ENCODE peak calls at places on chromosomes 12 and 14, in six cellular contexts. P, H, X, S, U and B are unnamed samples.

GRCh38 chr14:68704736-68705720 is 87.8 kb downstream of the ZFP36L1 start:
- DNase-seq in H (no peak), S (no peak), P (no peak), X (no peak), U (no peak), B (peak)

GRCh38 chr14:77301103-77301502 is 19.6 kb downstream of the POMT2 start:
- DNase-seq in X (peak), U (peak), S (peak), H (peak), P (peak), B (peak)

GRCh38 chr12:97927991-97928390 is 465.4 kb downstream of the RMST start:
- DNase-seq in U (no peak), X (no peak), S (no peak), P (no peak), H (no peak), B (no peak)

GRCh38 chr12:38162013-38162412 is 154.6 kb upstream of the ALG10B start:
- DNase-seq in U (no peak), S (no peak), H (no peak), X (no peak), P (no peak), B (no peak)

GRCh38 chr14:96564389-96564788 is 62.2 kb downstream of the PAPOLA start:
- DNase-seq in X (no peak), P (no peak), U (no peak), H (no peak), S (no peak), B (no peak)

GRCh38 chr14:50003213-50004021 is 110.5 kb downstream of the ARF6 start:
- DNase-seq in P (peak), S (peak), X (peak), H (peak), U (peak), B (peak)

GRCh38 chr12:96478011-96478410 is 11.4 kb upstream of the CFAP54 start:
- DNase-seq in P (no peak), U (no peak), H (no peak), X (no peak), S (no peak), B (no peak)

GRCh38 chr14:72810201-72810600 is 83.7 kb downstream of the DPF3 start:
- DNase-seq in P (no peak), U (no peak), S (no peak), X (no peak), H (no peak), B (no peak)

GRCh38 chr12:40444174-40444573 is 219.4 kb downstream of the LRRK2 start:
- DNase-seq in P (no peak), U (no peak), H (no peak), S (no peak), X (no peak), B (no peak)

GRCh38 chr14:69105326-69105725 is 47.6 kb downstream of the DCAF5 start:
- DNase-seq in S (no peak), P (no peak), H (no peak), U (no peak), X (no peak), B (no peak)

GRCh38 chr12:106086696-106087095 is 52.1 kb downstream of the NUAK1 start:
- DNase-seq in P (no peak), U (no peak), H (no peak), X (no peak), S (no peak), B (no peak)

GRCh38 chr12:106090586-106091411 is 48.0 kb downstream of the NUAK1 start:
- DNase-seq in P (no peak), U (no peak), S (no peak), H (peak), X (no peak), B (no peak)

GRCh38 chr12:106089935-106090334 is 48.8 kb downstream of the NUAK1 start:
- DNase-seq in P (no peak), H (no peak), X (no peak), U (no peak), S (no peak), B (no peak)

GRCh38 chr12:106091421-106091820 is 47.3 kb downstream of the NUAK1 start:
- DNase-seq in X (no peak), P (no peak), S (no peak), H (no peak), U (no peak), B (no peak)

DNA sequence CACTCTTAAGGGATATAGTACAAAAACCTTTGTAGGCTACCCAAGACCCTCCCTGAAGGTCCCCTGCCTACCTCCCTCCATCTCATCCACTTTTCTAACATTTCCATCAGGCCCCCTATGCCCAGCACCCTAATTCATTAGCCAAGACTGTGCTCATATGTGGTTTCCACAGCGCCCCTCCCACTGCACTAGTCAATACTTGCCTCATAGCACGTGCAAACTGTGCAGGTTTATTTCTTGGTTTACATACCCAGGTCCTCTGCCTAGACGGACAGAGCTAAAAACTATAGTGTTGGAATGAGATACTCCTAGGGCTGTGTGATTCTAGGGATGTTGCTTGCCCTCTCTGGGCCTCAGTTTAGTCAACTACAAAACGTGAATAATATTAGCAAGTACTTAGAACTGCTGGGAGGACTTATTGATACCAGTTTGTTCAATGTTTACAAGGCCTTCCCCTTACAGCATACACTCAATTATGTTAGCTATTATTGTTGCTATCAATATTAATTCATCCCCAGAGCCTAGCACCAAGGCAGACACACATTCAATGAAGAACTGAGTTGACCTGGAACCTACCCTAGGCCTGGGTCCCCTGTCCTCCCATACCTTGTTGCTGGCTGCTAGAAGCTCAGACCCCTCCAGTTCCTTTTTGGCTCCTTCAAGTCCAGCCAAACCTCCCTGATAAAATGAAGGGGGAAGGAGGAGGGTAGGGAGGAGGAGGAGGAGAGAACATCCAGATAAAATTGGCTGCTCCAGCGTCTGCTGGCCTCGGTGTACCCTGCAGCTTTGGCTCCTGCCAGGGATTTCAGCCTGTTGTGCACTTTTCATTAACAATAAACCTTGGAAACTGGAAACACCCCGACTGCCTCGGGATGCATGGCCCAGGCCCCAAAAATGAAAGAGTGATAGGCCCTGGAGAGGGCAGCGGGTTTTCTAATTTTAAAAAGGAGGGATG is 50.2 kb downstream of the NUAK1 start:
- DNase-seq in H (peak), U (no peak), P (no peak), S (no peak), X (no peak), B (no peak)
- H3K27ac ChIP-seq in H (peak), U (no peak), P (peak), S (no peak), X (no peak), B (peak)

GRCh38 chr12:12926571-12927071 is 25.3 kb downstream of the GPRC5D start:
- DNase-seq in X (no peak), U (no peak), P (no peak), S (no peak), H (no peak), B (no peak)

GRCh38 chr12:12930633-12931032 is 21.3 kb downstream of the GPRC5D start:
- DNase-seq in P (no peak), S (no peak), U (no peak), H (no peak), X (no peak), B (no peak)

GRCh38 chr12:12929696-12930095 is 22.3 kb downstream of the GPRC5D start:
- DNase-seq in P (no peak), X (no peak), U (no peak), S (no peak), H (no peak), B (no peak)

GRCh38 chr12:12925383-12925782 is 26.6 kb downstream of the GPRC5D start:
- DNase-seq in U (no peak), X (no peak), P (no peak), H (no peak), S (no peak), B (no peak)

GRCh38 chr12:12927211-12928079 is 24.5 kb downstream of the GPRC5D start:
- DNase-seq in H (peak), S (peak), P (peak), X (peak), U (peak), B (peak)
- TF ChIP-seq EP300 in H (no peak), S (no peak), P (no peak), X (no peak), U (no peak), B (no peak)

DNA sequence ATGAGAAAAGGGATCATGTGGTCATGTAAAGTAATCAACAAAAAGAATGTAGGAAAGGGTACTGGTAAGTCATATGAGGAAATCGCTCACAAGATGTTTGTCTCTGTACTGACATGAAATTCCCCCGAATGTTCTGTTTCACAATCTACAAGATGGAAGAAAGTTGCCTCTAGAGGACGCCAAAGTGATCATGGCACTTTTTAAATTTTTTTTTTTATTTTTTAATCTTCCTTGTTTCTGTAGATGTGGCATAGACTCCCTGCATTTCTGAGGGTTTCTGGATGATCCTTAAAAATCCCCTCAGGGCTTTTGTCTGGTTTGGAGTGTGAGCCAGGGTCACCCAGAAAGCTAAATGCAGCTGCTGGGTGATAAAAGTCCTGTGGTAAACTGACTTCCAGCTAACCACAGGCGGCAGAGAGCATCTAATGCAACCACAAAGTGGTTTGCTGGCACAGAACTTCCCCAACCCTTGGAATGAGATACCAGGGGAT is 393.6 kb downstream of the CCDC91 start:
- DNase-seq in P (no peak), H (no peak), U (no peak), X (no peak), S (no peak), B (no peak)
- TF ChIP-seq CTCF in P (no peak), H (no peak), U (peak), X (no peak), S (no peak), B (no peak)

DNA sequence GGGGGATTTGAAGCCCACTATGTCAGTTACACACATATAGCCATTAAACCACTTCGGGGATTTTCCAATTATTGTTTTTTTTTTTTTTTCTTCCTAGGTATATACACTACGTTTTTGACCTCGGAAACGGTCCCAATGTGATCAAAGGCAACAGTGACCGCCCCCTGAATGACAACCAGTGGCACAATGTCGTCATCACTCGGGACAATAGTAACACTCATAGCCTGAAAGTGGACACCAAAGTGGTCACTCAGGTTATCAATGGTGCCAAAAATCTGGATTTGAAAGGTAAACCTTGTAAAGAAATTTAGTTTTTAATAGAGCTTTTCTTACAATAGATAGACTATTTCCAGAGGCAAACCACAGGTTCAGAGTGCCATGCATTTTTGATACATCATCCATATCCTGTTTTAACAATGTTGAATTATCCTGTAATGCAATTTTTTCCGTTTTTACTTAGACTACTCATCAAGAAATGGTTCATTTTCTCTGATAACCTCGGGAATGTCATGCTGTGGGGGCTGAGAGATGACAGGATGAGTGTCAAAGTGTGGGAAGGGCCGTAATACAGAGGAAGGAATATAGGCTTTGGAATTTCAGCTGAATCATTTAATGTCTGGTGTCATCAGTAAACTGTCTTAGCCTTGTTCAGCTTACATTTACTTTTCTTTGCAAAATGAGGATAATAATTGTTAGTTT is 797.1 kb downstream of the NRXN3 start:
- DNase-seq in S (no peak), U (no peak), P (no peak), H (no peak), X (no peak), B (no peak)
- H3K27ac ChIP-seq in S (no peak), U (peak), P (no peak), H (no peak), X (no peak), B (no peak)

GRCh38 chr14:75277796-75278421 is 719 bp upstream of the FOS start:
- DNase-seq in S (no peak), U (no peak), H (no peak), P (no peak), X (no peak), B (no peak)

GRCh38 chr14:75280448-75280830 is 1.8 kb downstream of the FOS start:
- DNase-seq in X (no peak), U (no peak), P (no peak), S (no peak), H (no peak), B (peak)

GRCh38 chr14:75279739-75280447 is 1.3 kb downstream of the FOS start:
- DNase-seq in H (peak), X (peak), U (peak), P (no peak), S (no peak), B (peak)

GRCh38 chr14:75278422-75279152 is at the start of gene FOS:
- DNase-seq in P (peak), X (peak), S (peak), U (peak), H (peak), B (peak)

GRCh38 chr14:75279153-75279738 is 618 bp downstream of the FOS start:
- DNase-seq in P (peak), X (peak), S (no peak), U (peak), H (peak), B (peak)
- TF ChIP-seq EP300 in P (peak), X (peak), S (no peak), U (no peak), H (peak), B (peak)

DNA sequence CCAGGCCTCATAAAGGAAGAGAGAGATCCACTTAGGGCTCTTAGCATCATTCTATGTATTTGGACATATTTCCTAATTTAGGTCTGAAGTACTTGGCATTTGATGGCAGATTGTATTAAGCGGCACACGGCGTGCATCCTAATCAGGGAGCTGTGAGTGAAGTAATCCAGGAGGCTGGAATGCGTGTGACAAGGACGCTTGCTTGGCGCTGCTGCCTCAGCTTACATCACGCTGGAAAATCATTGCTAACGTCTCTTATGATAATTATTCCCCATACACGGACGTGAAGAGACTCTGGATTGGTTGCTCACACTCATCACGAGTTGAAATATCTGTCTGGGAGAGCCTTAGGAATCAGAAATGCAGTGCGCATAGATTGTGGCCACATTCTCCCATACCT is 85.3 kb downstream of the FBXW8 start:
- DNase-seq in S (no peak), H (no peak), X (no peak), P (no peak), U (no peak), B (no peak)
- TF ChIP-seq CTCF in S (no peak), H (no peak), X (no peak), P (no peak), U (no peak), B (no peak)

GRCh38 chr14:54398028-54398368 is 1.2 kb downstream of the CDKN3 start:
- DNase-seq in U (no peak), S (no peak), H (no peak), P (no peak), X (no peak), B (no peak)
- H3K27ac ChIP-seq in U (no peak), S (peak), H (no peak), P (no peak), X (peak), B (no peak)

GRCh38 chr14:36520601-36521525 is 831 bp upstream of the NKX2-1 start:
- DNase-seq in X (peak), P (no peak), U (peak), S (peak), H (no peak), B (no peak)
- TF ChIP-seq EP300 in X (no peak), P (no peak), U (no peak), S (no peak), H (no peak), B (no peak)

DNA sequence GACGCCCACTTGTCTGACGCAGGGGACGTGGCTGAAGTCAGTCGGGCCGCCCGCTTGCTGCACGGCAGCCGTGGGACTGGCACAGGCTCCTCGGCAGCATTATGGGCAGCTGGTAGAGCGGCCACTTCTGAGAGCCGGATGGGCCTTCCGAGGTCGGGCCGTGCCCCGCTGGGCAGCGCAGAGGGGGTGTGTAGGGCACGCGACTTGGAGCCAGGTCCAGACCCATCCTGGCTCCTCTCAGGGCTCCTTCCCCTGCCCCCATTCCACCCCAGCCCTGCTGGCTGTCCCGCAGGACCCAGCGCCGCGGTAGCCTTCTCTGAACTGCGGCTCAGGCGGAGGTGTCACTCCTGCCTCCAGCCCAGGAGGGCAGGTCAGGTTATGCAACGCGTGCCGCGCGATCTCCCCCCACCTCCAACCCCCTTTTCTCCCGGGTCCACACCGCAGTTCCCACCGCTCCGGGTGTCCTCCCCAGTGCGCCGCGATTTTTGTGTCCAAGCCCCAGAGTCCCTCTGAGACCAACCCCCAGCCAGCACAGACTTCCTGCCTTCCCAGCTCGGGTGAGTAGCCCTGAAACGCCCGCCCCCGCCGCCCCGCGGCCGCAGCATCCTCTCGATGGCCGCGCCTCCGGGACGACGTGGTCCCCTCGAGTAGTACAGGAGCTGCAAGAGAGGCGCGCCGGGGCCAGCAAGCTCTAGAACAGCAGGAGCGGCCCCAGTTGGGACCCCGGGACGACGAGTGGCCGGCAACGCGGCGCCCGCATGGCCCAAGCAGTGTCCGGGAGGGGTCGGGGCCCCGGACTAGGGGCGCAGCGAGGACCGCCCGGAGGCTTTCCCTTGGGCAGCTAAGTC is 41.1 kb upstream of the CAPRIN2 start:
- DNase-seq in P (no peak), S (peak), X (peak), U (peak), H (peak), B (peak)
- TF ChIP-seq CTCF in P (peak), S (peak), X (no peak), U (peak), H (peak), B (no peak)

GRCh38 chr12:77120695-77121094 is 55.3 kb upstream of the E2F7 start:
- DNase-seq in S (no peak), P (no peak), U (no peak), X (no peak), H (no peak), B (no peak)
- H3K27ac ChIP-seq in S (no peak), P (no peak), U (peak), X (no peak), H (no peak), B (no peak)